ENCODE peak calls at places on chromosomes 7 and 10, in six cellular contexts. D is NCI-H2081, Q is hippocampal formation, M is DMS153, V is G401, L is astrocyte of the spinal cord. U is an unnamed sample.

GRCh38 chr10:122194251-122194650 is 76.8 kb upstream of the BTBD16 start:
- DNase-seq in D (no peak), Q (no peak), M (no peak), V (no peak), L (no peak), U (no peak)

GRCh38 chr7:137475966-137476365 is 132.4 kb upstream of the PTN start:
- DNase-seq in D (no peak), Q (no peak), M (no peak), V (peak), L (no peak), U (no peak)

GRCh38 chr7:13797545-13797944 is 191.9 kb downstream of the ETV1 start:
- DNase-seq in D (no peak), Q (no peak), M (no peak), V (no peak), L (peak), U (no peak)

GRCh38 chr7:50607524-50608125 is 42.4 kb upstream of the DDC start:
- DNase-seq in D (no peak), Q (no peak), M (no peak), V (no peak), L (no peak), U (no peak)

GRCh38 chr7:73896454-73896853 is 35.5 kb downstream of the TMEM270 start:
- DNase-seq in D (no peak), Q (no peak), M (no peak), V (no peak), L (peak), U (no peak)

GRCh38 chr7:47333959-47334358 is 248.0 kb downstream of the TNS3 start:
- DNase-seq in D (no peak), Q (no peak), M (no peak), V (no peak), L (no peak), U (no peak)

GRCh38 chr10:23643396-23643795 is 204.5 kb downstream of the OTUD1 start:
- DNase-seq in D (no peak), Q (no peak), M (no peak), V (peak), L (no peak), U (no peak)

GRCh38 chr7:85820702-85821443 is 634.0 kb upstream of the SEMA3D start:
- DNase-seq in D (no peak), Q (no peak), M (no peak), V (no peak), L (no peak), U (no peak)

GRCh38 chr10:114551310-114551972 is 106.6 kb downstream of the ABLIM1 start:
- DNase-seq in D (peak), Q (no peak), M (peak), V (no peak), L (peak), U (no peak)

GRCh38 chr10:20885678-20886077 is 11.4 kb downstream of the NEBL start:
- DNase-seq in D (peak), Q (no peak), M (peak), V (peak), L (no peak), U (peak)

GRCh38 chr10:43396928-43397624 is 11.9 kb downstream of the HNRNPF start:
- DNase-seq in D (peak), Q (peak), M (peak), V (peak), L (peak), U (peak)

GRCh38 chr10:1809139-1809755 is 71.9 kb upstream of the ADARB2 start:
- DNase-seq in D (no peak), Q (no peak), M (no peak), V (no peak), L (no peak), U (no peak)

GRCh38 chr7:108001759-108002725 is 919 bp downstream of the LAMB1 start:
- DNase-seq in D (peak), Q (no peak), M (no peak), V (peak), L (peak), U (peak)

GRCh38 chr7:85186083-85186520 is 754 bp downstream of the SEMA3D start:
- DNase-seq in D (peak), Q (no peak), M (no peak), V (no peak), L (peak), U (peak)

U was measured in NCI-H748 treated with DMSO at 0.1 percent for 48 hours.